ENCODE peak calls at places on chromosomes 2 and 18, in ten cellular contexts. U is IMR-90, A is mesenchymal stem cell, G is Panc1, R is A549, M is left lung, O is tibial nerve, I is neuronal stem cell, F is SJSA1, B is heart right ventricle. D is an unnamed sample. For H3K4me1, the result is how much of the 10 kb centered on the place peaks cover.

GRCh38 chr2:181037922-181038321 is 57.5 kb downstream of the UBE2E3 start:
- DNase-seq in M (no peak), R (no peak), G (no peak), I (no peak), F (peak), A (peak), U (peak), O (no peak), B (no peak), D (no peak)

GRCh38 chr2:138959031-138959430 is 178.8 kb upstream of the NXPH2 start:
- DNase-seq in M (no peak), B (no peak), F (no peak), I (no peak), U (no peak), R (no peak), O (no peak), A (no peak), G (no peak), D (no peak)

GRCh38 chr2:3971313-3972192 is 268.2 kb downstream of the DCDC2C start:
- DNase-seq in B (no peak), U (no peak), G (no peak), M (no peak), R (no peak), I (no peak), A (no peak), F (no peak), O (no peak), D (no peak)

GRCh38 chr18:5851998-5852397 is 43.3 kb downstream of the TMEM200C start:
- DNase-seq in F (no peak), U (no peak), I (no peak), B (no peak), G (no peak), M (no peak), R (no peak), A (no peak), O (no peak), D (no peak)

GRCh38 chr18:37391698-37392548 is 173.7 kb downstream of the CELF4 start:
- DNase-seq in R (no peak), A (no peak), U (no peak), F (no peak), G (no peak), O (no peak), I (no peak), B (no peak), M (no peak), D (no peak)

GRCh38 chr2:242032780-242033656 is 163.5 kb downstream of the RTP5 start:
- DNase-seq in B (no peak), A (no peak), F (no peak), O (no peak), U (no peak), G (no peak), I (no peak), R (no peak), M (no peak), D (peak)

GRCh38 chr2:102826904-102827303 is 65.1 kb downstream of the TMEM182 start:
- DNase-seq in M (no peak), U (peak), F (no peak), B (peak), O (no peak), G (no peak), I (no peak), R (no peak), A (peak), D (no peak)

GRCh38 chr2:145137211-145137610 is 617.3 kb upstream of the ZEB2 start:
- DNase-seq in B (no peak), U (no peak), G (no peak), A (no peak), M (no peak), I (no peak), R (peak), F (no peak), O (no peak), D (no peak)

GRCh38 chr2:45176399-45176798 is 167.1 kb upstream of the SIX2 start:
- DNase-seq in B (no peak), M (no peak), O (no peak), R (no peak), F (no peak), A (no peak), U (no peak), G (no peak), I (no peak), D (no peak)

GRCh38 chr18:79756826-79757225 is 40.9 kb upstream of the KCNG2 start:
- DNase-seq in U (no peak), B (no peak), F (no peak), G (no peak), R (no peak), O (no peak), A (no peak), M (peak), I (no peak), D (peak)

GRCh38 chr18:11320981-11321380 is 171.6 kb upstream of the PIEZO2 start:
- DNase-seq in O (no peak), U (peak), R (no peak), B (no peak), F (peak), A (peak), M (no peak), G (no peak), I (no peak), D (no peak)

GRCh38 chr2:41993086-41993812 is 54.6 kb upstream of the PKDCC start:
- DNase-seq in R (no peak), G (no peak), M (no peak), O (no peak), B (no peak), I (no peak), F (no peak), U (no peak), A (no peak), D (no peak)

DNA sequence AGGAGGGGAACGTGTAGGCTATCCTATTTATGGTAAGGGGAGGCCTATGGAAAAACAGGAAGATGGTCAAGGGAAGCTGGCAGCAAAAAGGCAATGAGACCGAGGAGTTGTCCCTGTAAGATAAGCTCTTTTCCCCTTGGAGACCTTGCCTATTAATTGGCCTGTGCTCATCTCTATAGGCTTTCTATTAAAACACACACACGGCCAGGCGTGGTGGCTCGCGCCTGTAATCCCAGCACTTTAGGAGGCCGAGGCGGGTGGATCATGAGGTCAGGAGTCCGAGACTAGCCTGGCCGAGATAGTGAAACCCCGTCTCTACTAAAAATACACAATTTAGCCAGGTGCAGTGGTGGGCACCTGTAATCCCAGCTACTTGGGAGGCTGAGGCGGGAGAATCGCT is 32.1 kb downstream of the EPAS1 start:
- DNase-seq in B (no peak), M (no peak), U (no peak), F (no peak), R (no peak), I (no peak), G (no peak), O (no peak), A (no peak), D (no peak)
- H3K4me1 ChIP-seq in B (half or more), M (half or more), U (half or more), F (under half), R (half or more), I (under half), G (half or more), O (half or more), A (under half), D (under half)

GRCh38 chr18:14974088-14974487 is 226.1 kb downstream of the ANKRD30B start:
- DNase-seq in O (no peak), U (no peak), A (no peak), I (no peak), F (no peak), M (no peak), G (no peak), R (no peak), B (no peak), D (no peak)
- H3K27ac ChIP-seq in O (no peak), U (no peak), A (no peak), I (no peak), F (no peak), M (no peak), G (no peak), R (no peak), B (no peak), D (no peak)

GRCh38 chr2:75603477-75603876 is 42.7 kb upstream of the EVA1A start:
- DNase-seq in U (no peak), I (no peak), B (no peak), F (peak), G (no peak), R (no peak), A (no peak), M (no peak), O (no peak), D (no peak)

GRCh38 chr2:75604479-75604878 is 42.1 kb upstream of the MRPL19 start:
- DNase-seq in F (no peak), B (no peak), G (no peak), A (no peak), U (peak), I (no peak), M (no peak), R (no peak), O (no peak), D (no peak)

GRCh38 chr2:75607988-75608683 is 38.4 kb upstream of the MRPL19 start:
- DNase-seq in I (peak), M (no peak), R (no peak), O (no peak), B (no peak), A (peak), G (no peak), U (no peak), F (peak), D (no peak)

GRCh38 chr2:75606851-75607798 is 39.5 kb upstream of the MRPL19 start:
- DNase-seq in B (no peak), I (no peak), M (peak), G (no peak), F (peak), U (peak), O (no peak), R (no peak), A (peak), D (no peak)

DNA sequence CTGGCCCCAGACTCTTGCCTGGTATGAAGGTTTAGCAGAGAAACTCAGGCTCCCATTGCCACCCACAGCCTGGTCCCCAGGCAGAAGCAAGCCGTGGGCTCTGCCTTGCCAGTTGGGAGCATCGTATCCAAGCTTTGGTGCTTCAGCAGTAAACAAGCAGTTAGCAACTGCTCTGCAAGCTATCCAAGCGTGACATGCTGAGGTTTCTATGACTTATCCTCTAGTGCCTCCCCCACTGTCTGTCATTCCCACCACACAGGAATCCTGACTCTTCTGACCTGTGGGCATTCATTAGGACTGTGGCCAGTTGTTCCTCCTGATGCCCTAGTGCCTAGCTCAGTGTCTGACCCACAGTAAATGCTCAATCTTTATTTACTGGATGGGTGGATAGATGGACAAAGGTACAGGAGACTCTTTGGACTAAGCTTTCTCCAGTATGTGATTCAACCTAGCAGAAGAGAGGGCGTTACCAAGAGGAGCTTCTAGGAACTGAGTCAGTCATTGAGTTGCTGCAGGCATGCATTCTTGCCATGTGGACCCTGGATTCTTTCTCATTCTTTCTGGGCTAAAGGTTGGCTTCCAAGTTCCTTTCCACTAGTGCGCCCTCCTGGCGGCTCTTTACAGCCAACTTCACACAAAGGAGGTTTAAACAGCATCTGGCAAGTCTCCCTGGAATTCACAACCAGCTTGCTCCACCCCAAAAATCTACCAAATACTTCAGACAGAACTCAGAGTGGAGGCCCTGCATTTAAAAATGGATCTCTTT is 40.6 kb upstream of the MRPL19 start:
- DNase-seq in O (no peak), I (no peak), G (no peak), R (peak), A (peak), F (peak), B (no peak), M (peak), U (peak), D (no peak)
- H3K4me1 ChIP-seq in O (under half), I (under half), G (under half), R (half or more), A (under half), F (half or more), B (under half), M (under half), U (under half), D (under half)

GRCh38 chr2:71720596-71721361 is 267.4 kb downstream of the DYSF start:
- DNase-seq in O (no peak), F (no peak), B (no peak), R (no peak), U (no peak), G (no peak), I (no peak), A (no peak), M (no peak), D (no peak)

GRCh38 chr2:71720283-71720560 is 266.9 kb downstream of the DYSF start:
- DNase-seq in U (no peak), R (no peak), F (peak), M (no peak), I (no peak), B (no peak), G (no peak), O (no peak), A (no peak), D (no peak)

GRCh38 chr2:71722286-71722685 is 268.9 kb downstream of the DYSF start:
- DNase-seq in G (no peak), B (no peak), A (no peak), R (no peak), F (no peak), U (no peak), I (no peak), M (no peak), O (no peak), D (no peak)

GRCh38 chr2:71721362-71721665 is 268.0 kb downstream of the DYSF start:
- DNase-seq in M (no peak), F (no peak), B (no peak), O (no peak), U (no peak), G (no peak), A (peak), I (no peak), R (no peak), D (no peak)

DNA sequence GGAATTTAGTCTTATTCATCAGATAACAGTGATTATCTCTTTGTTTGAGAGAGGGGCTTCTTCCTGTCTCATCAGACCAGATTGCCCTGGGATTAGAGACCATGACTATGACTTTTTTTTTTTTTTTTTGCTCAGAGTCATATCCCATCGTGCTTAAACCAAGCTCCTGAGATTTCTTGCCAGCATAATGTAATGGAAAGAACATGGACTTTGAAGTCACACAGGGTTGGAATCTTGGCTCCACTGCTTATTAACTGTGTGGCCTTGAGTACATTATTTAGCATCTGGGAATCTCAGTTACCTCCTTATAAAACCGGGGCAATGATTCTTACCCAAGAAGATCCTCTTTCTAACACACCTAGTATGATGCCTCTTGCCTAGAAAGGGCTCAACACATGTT is 268.3 kb downstream of the DYSF start:
- DNase-seq in B (no peak), G (no peak), M (no peak), F (no peak), A (peak), O (no peak), R (no peak), U (no peak), I (no peak), D (no peak)
- H3K27ac ChIP-seq in B (peak), G (no peak), M (no peak), F (no peak), A (no peak), O (peak), R (no peak), U (no peak), I (no peak), D (no peak)

DNA sequence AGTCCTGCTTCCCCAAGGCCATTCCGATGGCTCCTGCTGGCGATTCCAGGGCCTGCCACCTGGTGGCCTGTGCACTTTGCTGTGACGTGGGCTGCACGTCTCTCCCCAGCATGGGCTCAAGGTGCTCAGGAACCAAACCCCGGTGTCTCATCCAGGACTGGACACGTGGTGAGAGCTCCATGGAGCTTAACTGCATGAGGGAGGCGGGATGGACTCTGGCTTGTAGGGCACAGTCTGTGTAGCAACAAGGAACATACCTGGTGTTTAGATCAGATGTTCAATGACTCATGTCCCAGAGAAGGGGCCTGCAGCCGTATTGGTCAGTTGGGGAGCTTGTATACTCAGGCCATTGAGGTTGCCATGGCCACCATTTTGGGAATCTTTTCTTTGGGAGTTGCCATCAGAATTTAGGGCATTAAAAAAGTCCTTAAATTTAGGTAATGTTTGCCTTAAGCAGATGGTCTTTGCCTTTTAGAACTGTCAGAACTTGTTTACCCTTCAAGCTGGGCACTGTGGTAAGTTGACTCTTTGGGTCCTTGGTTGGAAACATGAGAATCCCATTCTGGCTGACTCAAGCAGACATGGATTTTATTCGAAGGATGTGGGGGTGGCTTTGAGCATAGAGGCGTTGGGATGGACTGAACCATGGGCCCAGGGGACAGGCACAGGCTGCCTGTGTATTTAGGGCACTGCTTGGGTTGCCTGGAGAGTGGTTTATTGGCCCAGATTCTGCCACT is 21.0 kb downstream of the AGAP1 start:
- DNase-seq in A (peak), M (peak), B (no peak), U (no peak), F (no peak), I (no peak), O (no peak), R (no peak), G (no peak), D (peak)
- H3K4me1 ChIP-seq in A (under half), M (under half), B (under half), U (under half), F (under half), I (under half), O (under half), R (under half), G (under half), D (under half)

DNA sequence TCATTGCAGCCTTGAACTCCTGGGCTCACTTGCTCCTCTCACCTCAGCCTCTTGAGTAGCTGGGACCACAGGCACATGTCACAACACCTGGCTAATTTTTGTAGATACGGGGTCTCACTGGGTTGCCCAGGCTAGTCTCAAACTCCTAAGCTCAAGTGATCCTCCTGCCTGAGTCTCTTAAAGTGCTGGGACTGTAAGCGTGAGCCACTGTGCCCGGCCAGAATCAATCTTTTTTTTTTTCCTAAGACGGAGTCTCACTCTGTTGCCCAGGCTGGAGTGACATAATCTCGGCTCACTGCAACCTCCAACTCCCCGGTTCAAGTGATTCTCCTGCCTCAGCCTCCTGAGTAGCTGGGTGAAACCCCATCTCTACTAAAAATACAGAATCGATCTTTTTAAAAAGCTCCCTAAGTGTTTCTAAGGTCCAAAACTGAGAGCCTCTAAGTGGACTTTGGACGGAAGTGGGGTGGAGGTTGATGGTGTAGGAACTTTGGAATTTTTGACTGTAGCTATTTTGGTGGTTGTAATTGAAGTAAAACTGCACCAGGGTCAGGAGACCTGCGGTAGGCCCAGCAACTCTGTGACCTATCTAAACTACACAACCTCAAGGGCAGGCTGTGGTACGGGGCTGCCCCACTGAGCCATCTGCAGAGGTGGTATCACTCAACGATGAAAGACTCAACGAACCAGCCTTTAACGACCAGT is 82.9 kb downstream of the POLR1A start:
- DNase-seq in R (no peak), I (no peak), O (no peak), A (no peak), M (no peak), B (no peak), F (no peak), U (no peak), G (no peak), D (no peak)
- H3K27ac ChIP-seq in R (peak), I (no peak), O (no peak), A (no peak), M (no peak), B (no peak), F (no peak), U (no peak), G (no peak), D (no peak)

GRCh38 chr2:205769879-205770278 is 87.6 kb downstream of the NRP2 start:
- DNase-seq in O (no peak), M (no peak), A (no peak), G (no peak), B (no peak), U (peak), F (no peak), I (no peak), R (no peak), D (no peak)

GRCh38 chr2:205770557-205770956 is 88.3 kb downstream of the NRP2 start:
- DNase-seq in G (no peak), O (no peak), A (no peak), U (peak), I (no peak), F (peak), M (no peak), B (no peak), R (no peak), D (no peak)

GRCh38 chr2:205771666-205772065 is 89.4 kb downstream of the NRP2 start:
- DNase-seq in O (no peak), A (peak), I (no peak), G (no peak), U (no peak), R (no peak), B (no peak), F (no peak), M (no peak), D (no peak)

GRCh38 chr2:205769494-205769848 is 87.2 kb downstream of the NRP2 start:
- DNase-seq in F (peak), G (no peak), R (no peak), B (no peak), I (no peak), O (no peak), M (no peak), A (peak), U (peak), D (no peak)

DNA sequence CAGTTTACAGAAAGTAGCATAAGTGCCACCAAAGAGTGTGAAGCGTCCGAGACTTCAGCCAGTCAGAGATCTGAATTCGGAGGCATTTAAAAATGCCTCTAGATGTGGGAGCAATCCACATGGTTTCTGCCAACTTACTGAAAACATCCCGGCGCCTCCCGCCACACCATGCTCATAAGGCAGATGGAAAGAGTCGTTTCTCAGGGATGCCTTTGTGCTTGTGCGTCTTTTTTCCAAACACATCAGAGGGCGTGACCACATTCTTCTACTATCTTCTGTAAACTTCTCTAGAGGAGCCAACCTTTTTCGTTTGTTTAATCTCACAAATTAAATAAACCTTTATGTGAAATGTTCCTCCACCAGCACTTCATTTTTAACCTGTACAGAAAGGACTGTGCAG is 88.8 kb downstream of the NRP2 start:
- DNase-seq in M (no peak), O (no peak), I (no peak), A (peak), B (no peak), R (peak), U (peak), F (peak), G (no peak), D (no peak)
- H3K4me1 ChIP-seq in M (under half), O (half or more), I (under half), A (under half), B (under half), R (half or more), U (under half), F (under half), G (under half), D (under half)

D was measured in right lobe of liver.